ENCODE peak calls at places on chromosomes 6 and 20, in four cellular contexts. B, R, I and P are unnamed samples.

GRCh38 chr6:112636650-112637260 is 289.6 kb downstream of the RFPL4B start:
- DNase-seq in B (no peak), R (no peak), I (peak; percentile 71), P (no peak)

GRCh38 chr20:3925899-3926638 is 36.9 kb downstream of the PANK2 start:
- DNase-seq in B (no peak), R (no peak), I (no peak), P (no peak)

GRCh38 chr6:31294056-31294455 is 22.2 kb upstream of the HLA-C start:
- DNase-seq in B (no peak), R (no peak), I (no peak), P (no peak)

GRCh38 chr20:23242556-23243180 is 107.9 kb upstream of the NXT1 start:
- DNase-seq in B (no peak), R (peak; percentile 31), I (no peak), P (no peak)

GRCh38 chr6:113403966-113404575 is 453.1 kb upstream of the MARCKS start:
- DNase-seq in B (no peak), R (no peak), I (no peak), P (no peak)

GRCh38 chr20:23314714-23315498 is 35.7 kb upstream of the NXT1 start:
- DNase-seq in B (no peak), R (no peak), I (no peak), P (no peak)

GRCh38 chr6:49556429-49556837 is 6.0 kb downstream of the C6orf141 start:
- DNase-seq in B (no peak), R (no peak), I (peak; percentile 64), P (no peak)

GRCh38 chr6:161393839-161394364 is 120.0 kb upstream of the AGPAT4 start:
- DNase-seq in B (no peak), R (no peak), I (peak; percentile 81), P (peak; percentile 51)

GRCh38 chr20:46200582-46201570 is 82.8 kb downstream of the CD40 start:
- DNase-seq in B (peak; percentile 55), R (no peak), I (no peak), P (no peak)

GRCh38 chr20:25686081-25687077 is 10.3 kb downstream of the ZNF337 start:
- DNase-seq in B (no peak), R (no peak), I (no peak), P (no peak)

GRCh38 chr20:43938932-43939761 is 24.5 kb downstream of the TOX2 start:
- DNase-seq in B (peak; percentile 78), R (no peak), I (peak; percentile 98), P (no peak)

GRCh38 chr6:137415127-137415833 is 78.9 kb downstream of the OLIG3 start:
- DNase-seq in B (peak; percentile 61), R (peak; percentile 75), I (peak; percentile 27), P (peak; percentile 79)

GRCh38 chr20:48007356-48007755 is 222.1 kb upstream of the SULF2 start:
- DNase-seq in B (no peak), R (no peak), I (no peak), P (no peak)

GRCh38 chr6:25173951-25174474 is 105.2 kb upstream of the CARMIL1 start:
- DNase-seq in B (no peak), R (no peak), I (peak; percentile 92), P (no peak)

GRCh38 chr6:138523347-138524210 is 24.3 kb upstream of the NHSL1 start:
- DNase-seq in B (no peak), R (no peak), I (no peak), P (no peak)

GRCh38 chr20:4299773-4300172 is 284.4 kb upstream of the RNF24 start:
- DNase-seq in B (no peak), R (no peak), I (no peak), P (no peak)

GRCh38 chr6:131061771-131062160 is 1.3 kb downstream of the EPB41L2 start:
- DNase-seq in B (no peak), R (no peak), I (no peak), P (no peak)

GRCh38 chr20:59518881-59519706 is 85.2 kb upstream of the PHACTR3 start:
- DNase-seq in B (no peak), R (peak; percentile 60), I (peak; percentile 38), P (no peak)

GRCh38 chr6:39053854-39054576 is 5.4 kb downstream of the GLP1R start:
- DNase-seq in B (no peak), R (no peak), I (no peak), P (no peak)

GRCh38 chr6:43308101-43308989 is at the start of gene CRIP3:
- DNase-seq in B (peak; percentile 70), R (peak; percentile 83), I (no peak), P (peak; percentile 57)

GRCh38 chr6:143157146-143157545 is 96.5 kb downstream of the AIG1 start:
- DNase-seq in B (no peak), R (no peak), I (no peak), P (no peak)

GRCh38 chr6:143884161-143884560 is 19.9 kb downstream of the ZC2HC1B start:
- DNase-seq in B (no peak), R (no peak), I (no peak), P (no peak)

GRCh38 chr6:156590482-156590881 is 186.7 kb upstream of the ARID1B start:
- DNase-seq in B (no peak), R (no peak), I (no peak), P (no peak)

GRCh38 chr20:51563597-51564332 is 21.2 kb upstream of the NFATC2 start:
- DNase-seq in B (peak; percentile 82), R (peak; percentile 63), I (peak; percentile 79), P (no peak)

GRCh38 chr6:110561708-110562107 is 85.3 kb upstream of the SLC22A16 start:
- DNase-seq in B (no peak), R (no peak), I (no peak), P (no peak)

GRCh38 chr6:12947191-12947795 is 230.7 kb downstream of the PHACTR1 start:
- DNase-seq in B (no peak), R (no peak), I (no peak), P (no peak)

GRCh38 chr6:2853766-2854393 is 12.2 kb upstream of the SERPINB1 start:
- DNase-seq in B (no peak), R (no peak), I (peak; percentile 87), P (peak; percentile 72)

GRCh38 chr6:37155394-37156312 is 14.3 kb upstream of the PIM1 start:
- DNase-seq in B (no peak), R (no peak), I (no peak), P (no peak)

GRCh38 chr20:24637941-24638340 is 168.5 kb downstream of the SYNDIG1 start:
- DNase-seq in B (no peak), R (no peak), I (no peak), P (no peak)

GRCh38 chr6:42241915-42242314 is 24.3 kb upstream of the MRPS10 start:
- DNase-seq in B (no peak), R (no peak), I (no peak), P (no peak)

GRCh38 chr6:113936093-113936934 is 34.6 kb downstream of the HDAC2 start:
- DNase-seq in B (no peak), R (no peak), I (peak; percentile 54), P (no peak)

GRCh38 chr6:82013561-82014275 is 233.8 kb downstream of the IBTK start:
- DNase-seq in B (no peak), R (no peak), I (peak; percentile 6), P (no peak)

GRCh38 chr6:75600694-75601265 is 900 bp upstream of the SENP6 start:
- DNase-seq in B (no peak), R (no peak), I (no peak), P (no peak)